ENCODE peak calls at places on chromosome 16, in five cellular contexts. C, T, Z, X and Q are unnamed samples.

GRCh38 chr16:88803264-88803987 is at the start of gene CDT1:
- DNase-seq in C (peak), T (peak), Z (peak), X (no peak), Q (no peak)

GRCh38 chr16:85573696-85574641 is 39.2 kb upstream of the GSE1 start:
- DNase-seq in C (peak), T (no peak), Z (peak), X (no peak), Q (no peak)

GRCh38 chr16:68759062-68759461 is 22.0 kb downstream of the CDH1 start:
- DNase-seq in C (no peak), T (no peak), Z (no peak), X (no peak), Q (no peak)

GRCh38 chr16:27690604-27691003 is 140.7 kb downstream of the KATNIP start:
- DNase-seq in C (peak), T (no peak), Z (no peak), X (no peak), Q (no peak)

GRCh38 chr16:985237-985636 is 3.7 kb downstream of the SOX8 start:
- DNase-seq in C (peak), T (no peak), Z (no peak), X (no peak), Q (no peak)

GRCh38 chr16:73572135-73572534 is 524.2 kb upstream of the ZFHX3 start:
- DNase-seq in C (no peak), T (no peak), Z (no peak), X (no peak), Q (no peak)

GRCh38 chr16:67169642-67170167 is 633 bp upstream of the NOL3 start:
- DNase-seq in C (peak), T (no peak), Z (no peak), X (no peak), Q (no peak)

GRCh38 chr16:74107795-74108610 is 188.6 kb upstream of the PSMD7 start:
- DNase-seq in C (no peak), T (peak), Z (no peak), X (peak), Q (peak)

GRCh38 chr16:82093901-82094300 is 58.8 kb downstream of the HSD17B2 start:
- DNase-seq in C (no peak), T (no peak), Z (no peak), X (no peak), Q (no peak)

GRCh38 chr16:19524356-19524865 is 669 bp downstream of the CCP110 start:
- DNase-seq in C (no peak), T (no peak), Z (no peak), X (no peak), Q (no peak)

GRCh38 chr16:4384497-4384896 is 12.8 kb downstream of the VASN start:
- DNase-seq in C (no peak), T (no peak), Z (peak), X (no peak), Q (no peak)

GRCh38 chr16:85381738-85382592 is 231.2 kb upstream of the GSE1 start:
- DNase-seq in C (no peak), T (no peak), Z (no peak), X (no peak), Q (no peak)

GRCh38 chr16:88102597-88102996 is 151.4 kb downstream of the BANP start:
- DNase-seq in C (no peak), T (no peak), Z (no peak), X (no peak), Q (no peak)

GRCh38 chr16:56673916-56674315 is 4.3 kb downstream of the MT1H start:
- DNase-seq in C (no peak), T (peak), Z (peak), X (no peak), Q (no peak)

GRCh38 chr16:84941916-84942315 is 69.4 kb downstream of the ZDHHC7 start:
- DNase-seq in C (no peak), T (no peak), Z (no peak), X (no peak), Q (no peak)

GRCh38 chr16:27841061-27841801 is 222.3 kb downstream of the GSG1L start:
- DNase-seq in C (no peak), T (no peak), Z (no peak), X (no peak), Q (no peak)

GRCh38 chr16:85652431-85653221 is 36.1 kb downstream of the GINS2 start:
- DNase-seq in C (peak), T (peak), Z (peak), X (no peak), Q (no peak)

GRCh38 chr16:21263640-21264211 is 14.4 kb downstream of the CRYM start:
- DNase-seq in C (no peak), T (no peak), Z (no peak), X (no peak), Q (no peak)

GRCh38 chr16:23469814-23470213 is 16.8 kb upstream of the COG7 start:
- DNase-seq in C (no peak), T (no peak), Z (no peak), X (no peak), Q (peak)

GRCh38 chr16:1197237-1197866 is 27.7 kb downstream of the TPSG1 start:
- DNase-seq in C (no peak), T (no peak), Z (no peak), X (no peak), Q (no peak)

GRCh38 chr16:72481419-72481818 is 309.5 kb upstream of the PMFBP1 start:
- DNase-seq in C (no peak), T (no peak), Z (no peak), X (no peak), Q (no peak)

GRCh38 chr16:57786632-57787518 is 15.4 kb downstream of the KIFC3 start:
- DNase-seq in C (peak), T (no peak), Z (peak), X (no peak), Q (no peak)

GRCh38 chr16:50802958-50803357 is 61.1 kb downstream of the CYLD start:
- DNase-seq in C (no peak), T (no peak), Z (no peak), X (no peak), Q (no peak)

GRCh38 chr16:77227745-77228144 is 28.5 kb downstream of the SYCE1L start:
- DNase-seq in C (no peak), T (no peak), Z (no peak), X (no peak), Q (no peak)

GRCh38 chr16:72902276-72902675 is 145.7 kb downstream of the ZFHX3 start:
- DNase-seq in C (no peak), T (no peak), Z (no peak), X (no peak), Q (no peak)

GRCh38 chr16:85169333-85170065 is 57.2 kb upstream of the CIBAR2 start:
- DNase-seq in C (no peak), T (no peak), Z (no peak), X (no peak), Q (no peak)

GRCh38 chr16:56950881-56951771 is 10.6 kb upstream of the CETP start:
- DNase-seq in C (peak), T (peak), Z (no peak), X (no peak), Q (no peak)

GRCh38 chr16:30710971-30711370 is 12.0 kb downstream of the SRCAP start:
- DNase-seq in C (no peak), T (no peak), Z (no peak), X (no peak), Q (no peak)

DNA sequence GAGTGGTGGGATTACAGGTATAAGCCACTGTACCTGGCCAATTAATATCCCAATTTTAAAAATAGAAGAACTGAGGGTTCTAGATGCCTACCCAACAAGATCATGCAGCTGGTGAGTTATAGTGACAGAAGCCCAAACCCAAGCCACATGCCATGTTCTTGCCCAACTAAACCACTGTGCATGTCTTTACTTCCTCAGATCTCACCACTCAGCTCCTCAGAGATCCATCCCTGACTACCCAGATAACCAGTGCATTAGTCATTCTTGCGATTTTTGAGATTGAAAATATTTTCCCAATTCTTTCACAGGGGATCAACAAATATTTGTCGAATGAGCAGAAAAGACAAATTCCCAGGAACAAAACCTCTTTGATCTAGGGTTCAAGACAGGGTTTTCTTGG is 303.1 kb downstream of the CBLN1 start:
- DNase-seq in C (no peak), T (no peak), Z (no peak), X (no peak), Q (no peak)
- H3K27ac ChIP-seq in C (no peak), T (no peak), Z (no peak), X (no peak), Q (no peak)

GRCh38 chr16:16041196-16041892 is 91.9 kb downstream of the ABCC1 start:
- DNase-seq in C (no peak), T (no peak), Z (no peak), X (no peak), Q (no peak)
- H3K27ac ChIP-seq in C (no peak), T (no peak), Z (no peak), X (no peak), Q (no peak)

GRCh38 chr16:49651226-49651625 is 204.7 kb downstream of the ZNF423 start:
- DNase-seq in C (no peak), T (no peak), Z (no peak), X (no peak), Q (no peak)

GRCh38 chr16:49654425-49654824 is 201.5 kb downstream of the ZNF423 start:
- DNase-seq in C (no peak), T (no peak), Z (no peak), X (no peak), Q (no peak)

GRCh38 chr16:49653577-49653976 is 202.3 kb downstream of the ZNF423 start:
- DNase-seq in C (no peak), T (no peak), Z (no peak), X (no peak), Q (no peak)

GRCh38 chr16:49651980-49652379 is 203.9 kb downstream of the ZNF423 start:
- DNase-seq in C (no peak), T (no peak), Z (peak), X (no peak), Q (no peak)

DNA sequence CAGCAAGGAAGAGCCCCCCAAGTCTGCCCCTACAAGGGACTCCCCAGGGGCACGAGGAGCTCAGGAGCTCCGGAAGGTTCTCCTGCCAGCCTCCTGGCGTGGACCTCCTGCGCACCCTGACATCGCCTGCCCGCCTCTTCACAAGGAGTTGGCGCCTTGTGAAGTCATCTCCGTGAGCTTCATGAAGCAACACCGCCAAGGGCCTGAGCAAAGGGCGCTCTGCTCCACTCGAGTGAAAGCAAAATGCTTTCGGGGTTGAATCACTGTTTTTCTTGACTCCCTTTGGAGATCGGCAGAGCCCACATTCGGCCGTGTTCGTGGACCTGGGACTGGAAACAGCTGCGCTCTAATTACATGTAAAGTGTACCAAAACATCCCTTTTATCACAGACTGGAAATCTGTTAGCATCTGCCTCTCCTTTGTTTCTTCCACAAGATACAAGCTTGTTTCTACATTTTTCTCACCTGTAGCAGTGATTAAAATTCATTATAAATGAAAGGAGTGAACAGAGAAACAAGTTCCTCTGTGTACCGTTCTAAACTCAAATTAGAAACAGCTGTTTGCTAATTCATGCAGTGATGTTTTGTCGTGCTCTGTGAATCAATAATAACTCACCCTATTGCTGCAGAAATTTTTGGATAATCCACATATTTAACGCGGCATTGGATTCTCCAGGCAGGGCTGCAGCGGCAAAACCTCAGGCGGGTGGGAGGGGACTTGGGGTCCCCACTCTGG is 203.3 kb downstream of the ZNF423 start:
- DNase-seq in C (no peak), T (no peak), Z (peak), X (no peak), Q (no peak)
- H3K27ac ChIP-seq in C (no peak), T (no peak), Z (peak), X (no peak), Q (no peak)

GRCh38 chr16:29311636-29312344 is 94.7 kb downstream of the NPIPB11 start:
- DNase-seq in C (no peak), T (no peak), Z (no peak), X (no peak), Q (no peak)

GRCh38 chr16:29308644-29309546 is 97.6 kb downstream of the NPIPB11 start:
- DNase-seq in C (no peak), T (no peak), Z (no peak), X (no peak), Q (no peak)

GRCh38 chr16:29313559-29313887 is 93.0 kb downstream of the NPIPB11 start:
- DNase-seq in C (no peak), T (no peak), Z (no peak), X (no peak), Q (no peak)

GRCh38 chr16:29312835-29313558 is 93.5 kb downstream of the NPIPB11 start:
- DNase-seq in C (no peak), T (no peak), Z (peak), X (no peak), Q (no peak)

GRCh38 chr16:29310852-29311314 is 95.6 kb downstream of the NPIPB11 start:
- DNase-seq in C (peak), T (no peak), Z (peak), X (no peak), Q (no peak)
- H3K27ac ChIP-seq in C (no peak), T (no peak), Z (peak), X (no peak), Q (no peak)

GRCh38 chr16:24998201-24998600 is 17.0 kb downstream of the ARHGAP17 start:
- DNase-seq in C (no peak), T (no peak), Z (no peak), X (no peak), Q (no peak)

GRCh38 chr16:24999856-25000447 is 15.2 kb downstream of the ARHGAP17 start:
- DNase-seq in C (no peak), T (no peak), Z (no peak), X (no peak), Q (no peak)

GRCh38 chr16:24996731-24997130 is 18.4 kb downstream of the ARHGAP17 start:
- DNase-seq in C (no peak), T (no peak), Z (no peak), X (no peak), Q (no peak)

GRCh38 chr16:24997665-24998064 is 17.5 kb downstream of the ARHGAP17 start:
- DNase-seq in C (no peak), T (no peak), Z (no peak), X (no peak), Q (no peak)

GRCh38 chr16:24999088-24999670 is 16.0 kb downstream of the ARHGAP17 start:
- DNase-seq in C (no peak), T (no peak), Z (no peak), X (no peak), Q (no peak)
- H3K27ac ChIP-seq in C (no peak), T (no peak), Z (peak), X (peak), Q (no peak)

DNA sequence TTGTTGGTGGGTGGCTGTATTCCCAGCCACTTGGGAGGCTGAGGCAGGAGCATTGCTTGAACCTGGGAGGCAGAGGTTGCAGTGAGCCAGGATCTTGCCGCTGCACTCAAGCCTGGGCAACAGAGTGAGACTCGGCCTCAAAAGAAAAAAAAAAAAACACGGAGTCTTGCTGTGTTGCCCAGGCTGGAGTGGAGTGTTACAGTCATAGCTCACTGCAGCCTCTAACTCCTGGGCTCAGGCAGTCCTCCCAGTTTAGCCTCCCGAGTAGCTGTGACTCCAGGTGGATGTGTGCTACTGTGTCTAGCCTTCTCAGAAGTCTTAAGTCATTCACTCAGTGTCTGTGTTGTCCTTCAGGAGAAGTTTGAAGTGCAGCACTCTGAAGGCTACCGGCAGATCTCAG is 27.4 kb downstream of the NDE1 start:
- DNase-seq in C (no peak), T (no peak), Z (no peak), X (no peak), Q (no peak)
- H3K27ac ChIP-seq in C (peak), T (no peak), Z (no peak), X (no peak), Q (peak)

GRCh38 chr16:12371497-12371896 is 395.0 kb downstream of the SNX29 start:
- DNase-seq in C (no peak), T (no peak), Z (no peak), X (no peak), Q (no peak)

GRCh38 chr16:12381662-12382061 is 405.1 kb downstream of the SNX29 start:
- DNase-seq in C (no peak), T (no peak), Z (no peak), X (no peak), Q (no peak)

GRCh38 chr16:12375341-12375740 is 398.8 kb downstream of the SNX29 start:
- DNase-seq in C (no peak), T (no peak), Z (no peak), X (no peak), Q (no peak)

GRCh38 chr16:12379318-12379717 is 402.8 kb downstream of the SNX29 start:
- DNase-seq in C (no peak), T (no peak), Z (no peak), X (no peak), Q (no peak)

GRCh38 chr16:12377497-12377896 is 401.0 kb downstream of the SNX29 start:
- DNase-seq in C (no peak), T (no peak), Z (no peak), X (no peak), Q (no peak)
- H3K27ac ChIP-seq in C (peak), T (no peak), Z (no peak), X (no peak), Q (no peak)